ENCODE peak calls at places on chromosomes 4 and X, in five cellular contexts. E is dorsolateral prefrontal cortex, U is mucosa of descending colon, T is neural progenitor cell, L is thyroid gland. M is an unnamed sample.
A peak's percentile ranks its signal among the peaks of the same experiment; 100 is the strongest.

GRCh38 chr4:33470805-33471204 is 2750.6 kb downstream of the PCDH7 start:
- DNase-seq in E (no peak), L (no peak), U (no peak), T (no peak), M (no peak)

GRCh38 chr4:169485791-169486742 is 126.3 kb downstream of the NEK1 start:
- DNase-seq in E (peak; percentile 4), L (peak; percentile 29), T (peak; percentile 49), U (no peak), M (peak; percentile 73)

GRCh38 chrX:140389331-140389730 is 115.5 kb downstream of the SOX3 start:
- DNase-seq in L (no peak), T (no peak), E (no peak), U (peak; percentile 17), M (no peak)

GRCh38 chrX:118872102-118872566 is 48.5 kb downstream of the ZCCHC12 start:
- DNase-seq in E (peak; percentile 38), T (no peak), U (no peak), L (peak; percentile 77), M (peak; percentile 4)

GRCh38 chr4:7939377-7940108 is at the start of gene AFAP1:
- DNase-seq in E (peak; percentile 89), L (peak; percentile 88), T (peak; percentile 94), U (peak; percentile 94), M (peak; percentile 62)

GRCh38 chr4:15376594-15376993 is 51.2 kb upstream of the C1QTNF7 start:
- DNase-seq in U (no peak), T (no peak), E (no peak), L (no peak), M (peak; percentile 22)

GRCh38 chr4:184351560-184352451 is 122.5 kb downstream of the IRF2 start:
- DNase-seq in E (no peak), U (no peak), T (no peak), L (no peak), M (no peak)

GRCh38 chr4:76905521-76905920 is 7.6 kb upstream of the SOWAHB start:
- DNase-seq in U (no peak), L (no peak), E (no peak), T (no peak), M (no peak)

GRCh38 chrX:124211312-124211942 is 121.0 kb upstream of the TEX13D start:
- DNase-seq in T (peak; percentile 50), E (no peak), U (no peak), L (no peak), M (peak; percentile 30)

GRCh38 chrX:121356139-121356849 is 308.9 kb downstream of the GLUD2 start:
- DNase-seq in U (no peak), L (no peak), T (no peak), E (no peak), M (no peak)

GRCh38 chr4:26321326-26322276 is 787 bp downstream of the RBPJ start:
- DNase-seq in E (peak; percentile 11), T (peak; percentile 81), U (peak; percentile 63), L (peak; percentile 21), M (no peak)

GRCh38 chrX:19514791-19515614 is at the start of gene MAP3K15:
- DNase-seq in E (no peak), T (peak; percentile 72), L (peak; percentile 47), U (peak; percentile 45), M (peak; percentile 3)

DNA sequence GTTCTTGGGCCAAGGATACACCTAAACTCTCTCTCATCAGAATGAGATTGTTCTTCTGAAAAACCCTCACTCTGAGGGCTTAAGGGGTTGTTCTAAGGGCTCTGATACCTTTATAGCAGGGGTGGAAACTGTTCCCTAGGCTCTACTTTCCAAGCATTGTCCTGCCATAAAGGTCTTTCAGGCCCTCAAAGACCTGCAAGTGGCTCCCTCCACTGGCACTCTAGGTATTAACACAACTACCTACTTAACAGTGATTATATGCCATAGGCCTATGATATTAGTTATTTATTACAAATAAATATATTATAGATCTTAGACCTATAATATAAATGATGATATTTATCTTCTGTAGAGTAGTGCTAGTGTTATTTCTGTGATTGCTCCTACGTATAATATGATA is 473.7 kb upstream of the RPS6KA3 start:
- DNase-seq in L (no peak), U (no peak), T (peak; percentile 21), E (no peak), M (no peak)
- TF ChIP-seq CTCF in L (no peak), U (no peak), T (peak; percentile 36), E (no peak), M (no peak)

GRCh38 chr4:122766950-122767349 is 34.4 kb downstream of the BBS12 start:
- DNase-seq in E (no peak), T (no peak), L (no peak), U (no peak), M (no peak)

GRCh38 chr4:122764071-122764807 is 31.7 kb downstream of the BBS12 start:
- DNase-seq in T (no peak), U (no peak), L (no peak), E (no peak), M (peak; percentile 63)

GRCh38 chr4:122764808-122765189 is 32.3 kb downstream of the BBS12 start:
- DNase-seq in L (no peak), T (no peak), U (no peak), E (no peak), M (peak; percentile 90)

GRCh38 chr4:122766353-122766705 is 33.8 kb downstream of the BBS12 start:
- DNase-seq in T (no peak), L (no peak), E (no peak), U (no peak), M (no peak)

GRCh38 chr4:122765702-122766352 is 33.3 kb downstream of the BBS12 start:
- DNase-seq in L (no peak), T (no peak), U (no peak), E (no peak), M (peak; percentile 92)
- H3K4me3 ChIP-seq in L (no peak overlapping the region), T (no peak overlapping the region), U (no peak overlapping the region), E (no peak overlapping the region), M (no peak overlapping the region)

DNA sequence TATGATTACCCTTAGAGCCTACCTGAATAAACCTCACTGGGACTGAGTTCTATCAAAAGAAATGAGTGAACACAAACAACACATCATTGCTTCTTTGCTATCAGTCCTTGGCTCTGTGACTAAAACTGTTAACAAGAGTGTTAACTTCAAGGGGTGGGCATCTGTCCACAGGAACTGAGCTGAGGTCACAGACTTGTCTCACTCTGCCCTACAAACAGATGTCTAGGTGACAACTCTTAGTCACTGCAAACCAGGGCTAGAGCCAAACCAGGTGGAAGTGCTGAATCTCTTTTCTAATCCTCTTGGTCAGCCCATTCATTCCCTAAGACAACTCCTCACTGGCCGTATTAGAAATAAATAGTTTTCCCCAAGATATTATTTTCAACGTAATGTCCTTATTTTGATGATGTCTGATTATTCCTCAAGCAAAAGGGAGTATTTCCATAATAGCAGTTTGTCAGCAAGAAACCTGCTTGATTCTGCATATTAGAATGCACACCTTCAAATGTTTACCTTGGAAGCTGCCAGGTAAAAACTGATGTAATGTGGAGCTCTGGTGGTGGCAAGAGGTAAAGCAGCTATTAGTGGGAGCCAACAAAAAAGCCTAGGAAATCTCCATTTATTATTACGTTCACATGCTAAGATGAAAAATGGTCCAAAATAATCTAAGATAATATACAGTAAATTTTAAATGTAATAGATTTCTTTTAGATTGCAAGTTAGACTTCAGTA is 4.0 kb downstream of the COL25A1 start:
- DNase-seq in U (no peak), T (peak; percentile 15), E (no peak), L (no peak), M (no peak)
- TF ChIP-seq CTCF in U (no peak), T (peak; percentile 70), E (no peak), L (peak; percentile 75), M (peak; percentile 52)

DNA sequence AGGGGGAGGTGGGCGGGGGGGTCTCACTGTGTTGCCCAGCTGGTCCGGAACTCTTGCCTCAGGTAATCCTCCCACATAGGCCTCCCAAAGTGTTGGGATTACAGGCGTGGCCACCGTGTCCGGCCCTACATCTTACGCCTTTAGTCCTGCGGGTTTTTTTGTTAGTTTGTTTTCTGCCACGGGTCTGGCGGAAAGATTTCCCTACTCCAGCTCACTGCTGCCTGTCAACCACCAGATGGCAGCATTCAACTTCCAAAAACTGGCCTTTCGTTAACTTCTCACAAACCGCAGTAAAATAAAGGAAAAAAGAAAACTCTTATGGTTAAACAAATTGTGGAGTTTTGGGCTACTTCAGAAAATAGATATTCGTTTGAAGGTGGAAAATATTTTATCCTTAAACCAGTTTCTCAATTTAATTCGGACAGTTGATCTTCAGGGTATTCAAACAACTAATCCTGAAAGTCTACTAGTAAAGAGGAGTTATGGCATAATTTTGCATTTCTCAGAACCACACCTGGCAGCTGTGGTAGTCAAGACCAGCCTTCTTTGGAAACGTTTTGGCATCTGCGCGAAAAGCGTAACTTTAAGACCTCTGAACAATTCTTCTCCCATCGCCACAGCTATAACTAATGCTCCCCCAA is 41.1 kb downstream of the LUZP4 start:
- DNase-seq in U (no peak), E (peak; percentile 42), T (peak; percentile 79), L (peak; percentile 20), M (peak; percentile 76)
- H3K4me3 ChIP-seq in U (no peak overlapping the region), E (peak overlapping the region; percentile 14), T (no peak overlapping the region), L (no peak overlapping the region), M (no peak overlapping the region)

DNA sequence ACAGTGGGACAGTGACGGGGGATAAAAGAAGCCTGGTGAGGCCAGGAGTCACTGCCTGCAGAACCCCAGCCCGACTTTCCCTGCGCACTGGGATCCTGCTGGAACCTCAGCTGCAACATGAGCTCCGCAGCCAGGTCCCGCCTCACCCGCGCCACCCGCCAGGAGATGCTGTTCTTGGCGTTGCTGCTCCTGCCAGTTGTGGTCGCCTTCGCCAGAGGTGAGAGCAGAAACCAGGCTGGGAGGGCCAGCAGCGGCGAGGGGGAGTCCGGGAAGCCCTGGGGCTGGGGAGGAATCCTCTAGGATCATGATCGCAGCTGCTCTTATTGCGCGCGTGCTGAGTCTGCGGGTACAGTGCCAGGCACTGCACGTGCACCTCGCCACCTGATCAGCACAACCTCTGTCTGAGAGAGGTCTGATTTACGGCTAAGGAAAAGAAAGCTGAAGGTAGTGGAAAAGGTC is at the start of gene PF4V1:
- DNase-seq in L (no peak), E (no peak), T (peak; percentile 51), U (peak; percentile 49), M (peak; percentile 43)
- TF ChIP-seq CTCF in L (no peak), E (no peak), T (no peak), U (no peak), M (peak; percentile 35)

GRCh38 chr4:83217721-83218522 is 66.7 kb downstream of the COQ2 start:
- DNase-seq in U (no peak), T (no peak), E (no peak), L (no peak), M (no peak)

GRCh38 chr4:83221897-83222441 is 62.6 kb downstream of the COQ2 start:
- DNase-seq in U (no peak), T (no peak), E (no peak), L (no peak), M (no peak)

GRCh38 chr4:83219344-83219990 is 65.1 kb downstream of the COQ2 start:
- DNase-seq in L (no peak), T (no peak), E (no peak), U (no peak), M (peak; percentile 15)

GRCh38 chr4:83216856-83217683 is 67.5 kb downstream of the COQ2 start:
- DNase-seq in E (no peak), T (no peak), L (no peak), U (no peak), M (no peak)

DNA sequence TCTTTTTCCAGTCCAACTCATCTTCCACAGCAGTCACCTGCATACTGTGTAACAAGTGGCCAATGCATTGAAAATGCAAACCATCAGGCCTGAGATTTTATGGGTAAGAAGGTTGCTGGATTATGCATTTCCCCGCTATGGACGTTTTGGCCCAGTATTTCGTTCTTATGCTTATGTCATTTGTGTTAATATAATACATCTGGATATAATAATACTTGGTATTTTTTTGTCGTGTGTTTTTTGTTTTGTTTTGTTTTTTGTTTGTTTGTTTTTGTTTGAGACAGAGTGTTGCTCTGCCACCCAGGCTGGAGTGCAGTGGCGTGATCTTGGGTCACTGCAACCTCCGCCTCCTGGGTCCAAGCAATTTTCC is 64.6 kb downstream of the COQ2 start:
- DNase-seq in T (no peak), L (no peak), E (no peak), U (no peak), M (no peak)
- H3K4me3 ChIP-seq in T (no peak overlapping the region), L (no peak overlapping the region), E (no peak overlapping the region), U (no peak overlapping the region), M (no peak overlapping the region)